ENCODE peak calls at places on chromosomes 13 and 19, in six cellular contexts. O is K562, S is H1, P is HCT116, J is GM12878, M is HepG2. X is an unnamed sample.

GRCh38 chr13:108168929-108169328 is 46.4 kb downstream of the LIG4 start:
- DNase-seq in O (no peak), S (no peak), P (no peak), J (no peak), M (no peak), X (no peak)

GRCh38 chr19:42270346-42271044 is 1.4 kb downstream of the CIC start:
- DNase-seq in O (peak; percentile 62), S (no peak), P (no peak), J (no peak), M (no peak), X (no peak)

GRCh38 chr19:16381756-16382401 is 57.3 kb downstream of the KLF2 start:
- DNase-seq in O (no peak), S (no peak), P (no peak), J (no peak), M (no peak), X (no peak)

GRCh38 chr19:49117677-49118564 is 1.0 kb downstream of the C19orf73 start:
- DNase-seq in O (no peak), S (no peak), P (no peak), J (no peak), M (no peak), X (no peak)

GRCh38 chr19:5967994-5968430 is 9.9 kb downstream of the RANBP3 start:
- DNase-seq in O (peak; percentile 79), S (no peak), P (peak; percentile 50), J (peak; percentile 17), M (peak; percentile 64), X (peak; percentile 48)

GRCh38 chr19:33578697-33579096 is 43.1 kb upstream of the CHST8 start:
- DNase-seq in O (no peak), S (no peak), P (no peak), J (no peak), M (no peak), X (no peak)

GRCh38 chr19:48963371-48964204 is 1.5 kb upstream of the FTL start:
- DNase-seq in O (peak; percentile 94), S (peak; percentile 80), P (no peak), J (no peak), M (peak; percentile 98), X (no peak)

GRCh38 chr13:98783856-98784478 is 31.5 kb upstream of the SLC15A1 start:
- DNase-seq in O (no peak), S (no peak), P (no peak), J (no peak), M (no peak), X (no peak)

GRCh38 chr13:64057372-64058020 is 2641.8 kb upstream of the PCDH20 start:
- DNase-seq in O (no peak), S (no peak), P (no peak), J (no peak), M (peak; percentile 33), X (no peak)

GRCh38 chr13:106403280-106403679 is 132.2 kb downstream of the EFNB2 start:
- DNase-seq in O (no peak), S (no peak), P (no peak), J (no peak), M (no peak), X (no peak)

GRCh38 chr13:50388481-50388880 is 373.2 kb downstream of the KCNRG start:
- DNase-seq in O (no peak), S (no peak), P (no peak), J (no peak), M (no peak), X (no peak)

GRCh38 chr13:50275392-50276063 is 260.3 kb downstream of the KCNRG start:
- DNase-seq in O (no peak), S (no peak), P (no peak), J (no peak), M (peak; percentile 54), X (no peak)

GRCh38 chr13:99894835-99895427 is 76.6 kb downstream of the ZIC5 start:
- DNase-seq in O (no peak), S (no peak), P (no peak), J (no peak), M (no peak), X (no peak)

GRCh38 chr13:33318037-33318436 is 32.5 kb upstream of the STARD13 start:
- DNase-seq in O (no peak), S (no peak), P (no peak), J (no peak), M (no peak), X (no peak)

GRCh38 chr13:40059540-40060232 is 404.2 kb downstream of the COG6 start:
- DNase-seq in O (no peak), S (no peak), P (no peak), J (peak; percentile 94), M (no peak), X (no peak)

GRCh38 chr13:79810671-79811070 is 329.7 kb downstream of the NDFIP2 start:
- DNase-seq in O (no peak), S (no peak), P (no peak), J (no peak), M (no peak), X (no peak)

GRCh38 chr19:36973021-36973843 is 57.1 kb downstream of the ZNF568 start:
- DNase-seq in O (peak; percentile 9), S (peak; percentile 74), P (no peak), J (peak; percentile 17), M (no peak), X (peak; percentile 68)

GRCh38 chr19:55166530-55167268 is at the start of gene DNAAF3:
- DNase-seq in O (peak; percentile 98), S (no peak), P (peak; percentile 97), J (peak; percentile 49), M (peak; percentile 97), X (peak; percentile 91)

GRCh38 chr13:48975101-48975925 is at the start of gene FNDC3A:
- DNase-seq in O (peak; percentile 48), S (no peak), P (peak; percentile 29), J (no peak), M (peak; percentile 47), X (no peak)

GRCh38 chr13:24865158-24865557 is 101.2 kb downstream of the RNF17 start:
- DNase-seq in O (no peak), S (no peak), P (no peak), J (no peak), M (no peak), X (no peak)

DNA sequence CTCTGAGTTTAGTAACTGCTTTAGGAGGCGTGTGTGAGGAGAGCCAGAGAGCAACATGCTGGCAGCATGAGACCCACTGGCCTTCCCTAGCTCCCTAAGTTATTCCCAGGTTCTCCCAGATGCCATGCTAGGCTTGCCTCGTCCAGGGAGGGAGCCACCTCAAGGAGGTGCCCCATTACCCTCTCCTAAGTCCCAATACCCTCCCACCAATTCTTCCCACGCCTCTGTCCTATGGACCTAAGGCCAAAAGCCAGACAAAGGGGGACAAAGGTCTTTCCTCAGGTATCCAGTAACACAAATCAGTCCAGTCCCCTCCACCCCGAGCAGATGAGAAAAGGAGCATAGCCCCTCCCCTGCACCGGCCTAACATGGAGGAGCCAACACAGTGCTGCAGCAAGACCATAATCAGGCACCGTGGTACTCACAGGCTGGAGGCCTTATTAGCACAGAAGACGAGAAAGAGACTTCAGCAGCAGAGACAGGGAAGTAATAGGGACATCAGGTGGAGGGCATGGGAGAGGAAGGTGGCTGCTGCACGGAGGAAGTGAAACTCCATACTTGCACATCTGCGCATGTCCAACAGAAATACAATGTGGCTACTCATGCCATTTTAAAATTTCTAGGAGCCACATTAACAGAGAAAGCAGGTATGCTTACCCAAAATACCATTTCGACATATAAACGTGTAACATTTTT is 46.3 kb downstream of the BRD4 start:
- DNase-seq in O (no peak), S (no peak), P (no peak), J (peak; percentile 75), M (no peak), X (no peak)
- H3K9ac ChIP-seq in O (no peak overlapping the region), S (no peak overlapping the region), P (no peak overlapping the region), J (peak overlapping the region; percentile 8), M (no peak overlapping the region), X (no peak overlapping the region)

DNA sequence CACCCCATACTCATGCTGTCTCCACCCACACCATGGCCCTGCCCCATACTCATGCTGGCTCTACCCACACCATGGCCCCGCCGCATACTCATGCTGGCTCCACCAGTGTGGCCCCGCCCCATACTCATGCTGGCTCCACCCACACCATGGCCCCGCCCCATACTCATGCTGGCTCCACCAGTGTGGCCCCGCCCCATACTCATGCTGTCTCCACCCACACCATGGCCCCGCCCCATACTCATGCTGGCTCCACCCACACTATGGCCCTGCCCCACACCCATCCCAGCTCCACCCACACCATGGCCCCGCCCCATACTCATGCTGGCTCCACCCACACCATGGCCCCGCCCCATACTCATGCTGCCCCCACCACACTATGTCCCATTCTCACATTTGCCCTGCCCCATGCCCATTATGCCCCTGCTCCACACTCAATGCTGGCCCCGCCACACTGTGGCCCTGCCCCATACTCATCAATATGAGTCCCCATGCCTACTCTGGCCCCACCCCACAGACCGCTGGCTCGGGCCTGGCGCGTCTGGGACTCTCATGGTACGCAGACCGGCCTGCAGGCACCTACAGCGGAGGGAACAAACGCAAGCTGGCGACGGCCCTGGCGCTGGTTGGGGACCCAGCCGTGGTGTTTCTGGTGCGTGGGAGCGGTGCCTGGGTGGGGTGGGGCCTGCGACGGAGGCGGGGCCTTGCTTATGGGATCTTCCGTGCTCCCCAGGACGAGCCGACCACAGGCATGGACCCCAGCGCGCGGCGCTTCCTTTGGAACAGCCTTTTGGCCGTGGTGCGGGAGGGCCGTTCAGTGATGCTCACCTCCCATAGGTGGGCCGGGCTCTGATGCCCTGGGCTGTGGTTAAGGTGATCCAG is 3.7 kb upstream of the ARHGAP45 start:
- DNase-seq in O (peak; percentile 87), S (no peak), P (peak; percentile 78), J (no peak), M (no peak), X (no peak)
- TF ChIP-seq ZNF274 in O (no peak), S (no peak), P (no peak), J (no peak), M (no peak), X (no peak)

DNA sequence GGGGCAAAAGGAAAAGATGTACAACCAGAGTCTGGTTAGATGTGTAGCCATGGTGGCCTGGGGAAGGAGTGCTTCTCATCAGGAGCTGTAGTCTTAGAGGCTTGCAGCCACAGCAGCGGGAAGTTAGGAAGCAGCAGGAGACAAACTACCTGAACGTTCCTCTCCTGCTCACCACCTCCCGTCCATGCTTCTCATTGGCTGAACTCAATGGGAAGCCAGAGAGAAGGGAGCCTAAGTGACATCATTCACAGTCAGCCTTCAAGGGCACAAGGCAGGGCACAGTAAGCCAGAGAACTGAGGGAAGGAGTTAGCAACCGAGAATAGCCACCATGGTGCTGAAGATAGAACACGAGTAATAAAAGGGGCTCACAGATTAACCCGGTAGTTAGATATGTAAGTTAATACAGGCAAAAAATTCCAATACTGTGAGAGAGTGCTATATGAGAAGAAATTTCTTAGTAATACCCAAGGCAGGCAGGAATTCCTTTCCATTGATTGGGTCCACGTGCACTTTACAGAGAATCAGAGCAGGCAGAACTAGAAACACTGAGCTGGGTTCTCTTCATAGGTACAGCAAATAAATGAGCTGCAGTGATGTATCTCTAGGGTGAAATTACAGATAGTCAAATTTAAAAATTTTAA is 391.5 kb upstream of the DACH1 start:
- DNase-seq in O (no peak), S (peak; percentile 23), P (no peak), J (no peak), M (no peak), X (no peak)
- H3K4me3 ChIP-seq in O (no peak overlapping the region), S (no peak overlapping the region), P (no peak overlapping the region), J (no peak overlapping the region), M (no peak overlapping the region), X (no peak overlapping the region)

GRCh38 chr19:45159204-45159970 is 1.4 kb downstream of the NKPD1 start:
- DNase-seq in O (no peak), S (no peak), P (no peak), J (no peak), M (no peak), X (no peak)
- H3K9ac ChIP-seq in O (no peak overlapping the region), S (no peak overlapping the region), P (no peak overlapping the region), J (no peak overlapping the region), M (no peak overlapping the region), X (peak overlapping the region; percentile 50)

X was measured in NT2/D1.